ENCODE peak calls at places on chromosomes 7 and 10, in six cellular contexts. One of them, this sample, is unnamed.

GRCh38 chr7:21941570-21942224 is 4.0 kb downstream of the CDCA7L start:
- DNase-seq in neuronal stem cell: no peak
- DNase-seq in IMR-90: peak; percentile 43
- DNase-seq in mesenchymal stem cell: peak; percentile 51
- DNase-seq in H1: no peak
- DNase-seq in trophoblast cell: peak; percentile 88
- DNase-seq in this sample: no peak

GRCh38 chr7:2523941-2524807 is 4.6 kb downstream of the LFNG start:
- DNase-seq in neuronal stem cell: peak; percentile 91
- DNase-seq in IMR-90: peak; percentile 41
- DNase-seq in mesenchymal stem cell: peak; percentile 65
- DNase-seq in H1: peak; percentile 78
- DNase-seq in trophoblast cell: peak; percentile 78
- DNase-seq in this sample: peak; percentile 79

GRCh38 chr10:129963831-129964501 is at the start of gene EBF3:
- DNase-seq in neuronal stem cell: peak; percentile 91
- DNase-seq in IMR-90: peak; percentile 50
- DNase-seq in mesenchymal stem cell: peak; percentile 78
- DNase-seq in H1: peak; percentile 91
- DNase-seq in trophoblast cell: peak; percentile 58
- DNase-seq in this sample: peak; percentile 86

GRCh38 chr10:128211953-128212727 is 85.9 kb upstream of the MKI67 start:
- DNase-seq in neuronal stem cell: peak; percentile 86
- DNase-seq in IMR-90: peak; percentile 41
- DNase-seq in mesenchymal stem cell: peak; percentile 67
- DNase-seq in H1: peak; percentile 95
- DNase-seq in trophoblast cell: peak; percentile 91
- DNase-seq in this sample: peak; percentile 94

GRCh38 chr10:74900297-74900696 is 73.9 kb downstream of the KAT6B start:
- DNase-seq in neuronal stem cell: no peak
- DNase-seq in IMR-90: no peak
- DNase-seq in mesenchymal stem cell: no peak
- DNase-seq in H1: no peak
- DNase-seq in trophoblast cell: no peak
- DNase-seq in this sample: no peak

GRCh38 chr10:116353817-116354216 is 29.6 kb downstream of the CCDC172 start:
- DNase-seq in neuronal stem cell: no peak
- DNase-seq in IMR-90: no peak
- DNase-seq in mesenchymal stem cell: no peak
- DNase-seq in H1: no peak
- DNase-seq in trophoblast cell: no peak
- DNase-seq in this sample: no peak

GRCh38 chr10:129193148-129193547 is 273.9 kb upstream of the MGMT start:
- DNase-seq in neuronal stem cell: no peak
- DNase-seq in IMR-90: no peak
- DNase-seq in mesenchymal stem cell: no peak
- DNase-seq in H1: no peak
- DNase-seq in trophoblast cell: peak; percentile 3
- DNase-seq in this sample: no peak

GRCh38 chr10:132991706-132992432 is 49.5 kb upstream of the CFAP46 start:
- DNase-seq in neuronal stem cell: no peak
- DNase-seq in IMR-90: no peak
- DNase-seq in mesenchymal stem cell: no peak
- DNase-seq in H1: no peak
- DNase-seq in trophoblast cell: no peak
- DNase-seq in this sample: no peak

GRCh38 chr10:47257396-47258120 is 42.4 kb upstream of the GDF10 start:
- DNase-seq in neuronal stem cell: no peak
- DNase-seq in IMR-90: peak; percentile 65
- DNase-seq in mesenchymal stem cell: peak; percentile 0
- DNase-seq in H1: peak; percentile 8
- DNase-seq in trophoblast cell: no peak
- DNase-seq in this sample: no peak

GRCh38 chr7:8131694-8132605 is 130.0 kb downstream of the ICA1 start:
- DNase-seq in neuronal stem cell: no peak
- DNase-seq in IMR-90: no peak
- DNase-seq in mesenchymal stem cell: no peak
- DNase-seq in H1: no peak
- DNase-seq in trophoblast cell: no peak
- DNase-seq in this sample: no peak

GRCh38 chr10:88064608-88065383 is 201.4 kb downstream of the PTEN start:
- DNase-seq in neuronal stem cell: no peak
- DNase-seq in IMR-90: peak; percentile 62
- DNase-seq in mesenchymal stem cell: peak; percentile 72
- DNase-seq in H1: no peak
- DNase-seq in trophoblast cell: peak; percentile 8
- DNase-seq in this sample: no peak

GRCh38 chr10:97763411-97763810 is 8.4 kb downstream of the SFRP5 start:
- DNase-seq in neuronal stem cell: no peak
- DNase-seq in IMR-90: no peak
- DNase-seq in mesenchymal stem cell: no peak
- DNase-seq in H1: no peak
- DNase-seq in trophoblast cell: no peak
- DNase-seq in this sample: no peak

GRCh38 chr10:123640016-123640535 is 26.1 kb upstream of the GPR26 start:
- DNase-seq in neuronal stem cell: no peak
- DNase-seq in IMR-90: no peak
- DNase-seq in mesenchymal stem cell: no peak
- DNase-seq in H1: no peak
- DNase-seq in trophoblast cell: peak; percentile 24
- DNase-seq in this sample: peak; percentile 74

GRCh38 chr10:34194259-34194658 is 620.8 kb downstream of the PARD3 start:
- DNase-seq in neuronal stem cell: no peak
- DNase-seq in IMR-90: peak; percentile 88
- DNase-seq in mesenchymal stem cell: peak; percentile 90
- DNase-seq in H1: no peak
- DNase-seq in trophoblast cell: no peak
- DNase-seq in this sample: no peak

GRCh38 chr10:111113961-111114830 is 37.4 kb downstream of the ADRA2A start:
- DNase-seq in neuronal stem cell: no peak
- DNase-seq in IMR-90: no peak
- DNase-seq in mesenchymal stem cell: no peak
- DNase-seq in H1: no peak
- DNase-seq in trophoblast cell: no peak
- DNase-seq in this sample: peak; percentile 20

GRCh38 chr10:62332406-62332805 is 41.8 kb upstream of the ZNF365 start:
- DNase-seq in neuronal stem cell: no peak
- DNase-seq in IMR-90: no peak
- DNase-seq in mesenchymal stem cell: no peak
- DNase-seq in H1: no peak
- DNase-seq in trophoblast cell: no peak
- DNase-seq in this sample: no peak

GRCh38 chr7:37920619-37921339 is at the start of gene EPDR1:
- DNase-seq in neuronal stem cell: peak; percentile 41
- DNase-seq in IMR-90: no peak
- DNase-seq in mesenchymal stem cell: peak; percentile 34
- DNase-seq in H1: peak; percentile 78
- DNase-seq in trophoblast cell: peak; percentile 31
- DNase-seq in this sample: peak; percentile 75

GRCh38 chr10:118856106-118856505 is 101.3 kb upstream of the CACUL1 start:
- DNase-seq in neuronal stem cell: no peak
- DNase-seq in IMR-90: no peak
- DNase-seq in mesenchymal stem cell: no peak
- DNase-seq in H1: no peak
- DNase-seq in trophoblast cell: no peak
- DNase-seq in this sample: no peak

GRCh38 chr10:100364735-100365391 is 17.8 kb downstream of the SCD start:
- DNase-seq in neuronal stem cell: no peak
- DNase-seq in IMR-90: peak; percentile 60
- DNase-seq in mesenchymal stem cell: peak; percentile 89
- DNase-seq in H1: no peak
- DNase-seq in trophoblast cell: peak; percentile 77
- DNase-seq in this sample: peak; percentile 86

GRCh38 chr7:128132426-128133069 is 101.3 kb upstream of the LRRC4 start:
- DNase-seq in neuronal stem cell: no peak
- DNase-seq in IMR-90: no peak
- DNase-seq in mesenchymal stem cell: no peak
- DNase-seq in H1: no peak
- DNase-seq in trophoblast cell: no peak
- DNase-seq in this sample: no peak
- H4K91ac ChIP-seq in neuronal stem cell: no peak overlapping the region
- H4K91ac ChIP-seq in IMR-90: no peak overlapping the region
- H4K91ac ChIP-seq in mesenchymal stem cell: no peak overlapping the region
- H4K91ac ChIP-seq in H1: no peak overlapping the region
- H4K91ac ChIP-seq in trophoblast cell: no peak overlapping the region
- H4K91ac ChIP-seq in this sample: no peak overlapping the region

GRCh38 chr10:21437770-21438382 is 87.6 kb downstream of the SKIDA1 start:
- DNase-seq in neuronal stem cell: no peak
- DNase-seq in IMR-90: no peak
- DNase-seq in mesenchymal stem cell: no peak
- DNase-seq in H1: no peak
- DNase-seq in trophoblast cell: peak; percentile 18
- DNase-seq in this sample: no peak
- H4K91ac ChIP-seq in neuronal stem cell: no peak overlapping the region
- H4K91ac ChIP-seq in IMR-90: no peak overlapping the region
- H4K91ac ChIP-seq in mesenchymal stem cell: no peak overlapping the region
- H4K91ac ChIP-seq in H1: no peak overlapping the region
- H4K91ac ChIP-seq in trophoblast cell: peak overlapping the region; percentile 73
- H4K91ac ChIP-seq in this sample: no peak overlapping the region

DNA sequence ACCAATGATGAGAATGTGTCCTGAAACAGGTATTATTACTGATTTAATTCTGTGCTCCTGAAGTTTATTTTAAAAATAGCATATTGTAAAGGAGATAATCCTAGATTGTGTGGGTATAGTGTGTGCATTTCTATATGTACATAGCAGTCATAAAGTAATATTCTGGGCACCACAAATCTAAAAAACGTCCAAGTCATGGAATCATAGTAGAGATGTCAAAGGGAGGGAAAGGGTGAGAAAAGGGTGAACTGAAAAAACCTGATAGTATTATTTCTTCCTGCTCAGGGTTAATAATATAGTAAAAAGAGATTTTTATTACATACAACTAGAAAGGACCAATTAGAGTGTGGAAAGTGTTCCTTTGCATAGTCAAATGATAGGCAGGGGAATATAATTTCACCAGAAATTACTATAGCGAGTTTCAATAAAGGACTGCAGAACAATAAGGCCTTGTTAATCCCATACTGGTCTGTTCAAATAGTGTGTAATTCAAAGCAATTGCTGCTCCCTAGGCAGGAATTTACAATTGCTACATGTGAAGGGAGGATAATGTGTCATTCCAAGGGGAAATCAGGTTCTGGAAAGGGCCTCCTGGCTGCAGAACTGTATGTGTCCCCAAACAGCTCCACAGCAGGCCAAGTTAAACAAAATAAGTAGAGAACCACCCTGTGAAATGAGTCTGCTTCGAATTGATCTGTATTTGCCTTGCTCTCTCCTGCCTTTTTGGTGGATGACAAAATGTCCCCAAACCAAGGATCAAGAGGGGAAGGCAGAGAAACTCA is 42.5 kb upstream of the KMT2E start:
- DNase-seq in neuronal stem cell: no peak
- DNase-seq in IMR-90: peak; percentile 60
- DNase-seq in mesenchymal stem cell: no peak
- DNase-seq in H1: no peak
- DNase-seq in trophoblast cell: peak; percentile 36
- DNase-seq in this sample: no peak
- H4K91ac ChIP-seq in neuronal stem cell: no peak overlapping the region
- H4K91ac ChIP-seq in IMR-90: peak overlapping the region; percentile 88
- H4K91ac ChIP-seq in mesenchymal stem cell: no peak overlapping the region
- H4K91ac ChIP-seq in H1: no peak overlapping the region
- H4K91ac ChIP-seq in trophoblast cell: no peak overlapping the region
- H4K91ac ChIP-seq in this sample: no peak overlapping the region

DNA sequence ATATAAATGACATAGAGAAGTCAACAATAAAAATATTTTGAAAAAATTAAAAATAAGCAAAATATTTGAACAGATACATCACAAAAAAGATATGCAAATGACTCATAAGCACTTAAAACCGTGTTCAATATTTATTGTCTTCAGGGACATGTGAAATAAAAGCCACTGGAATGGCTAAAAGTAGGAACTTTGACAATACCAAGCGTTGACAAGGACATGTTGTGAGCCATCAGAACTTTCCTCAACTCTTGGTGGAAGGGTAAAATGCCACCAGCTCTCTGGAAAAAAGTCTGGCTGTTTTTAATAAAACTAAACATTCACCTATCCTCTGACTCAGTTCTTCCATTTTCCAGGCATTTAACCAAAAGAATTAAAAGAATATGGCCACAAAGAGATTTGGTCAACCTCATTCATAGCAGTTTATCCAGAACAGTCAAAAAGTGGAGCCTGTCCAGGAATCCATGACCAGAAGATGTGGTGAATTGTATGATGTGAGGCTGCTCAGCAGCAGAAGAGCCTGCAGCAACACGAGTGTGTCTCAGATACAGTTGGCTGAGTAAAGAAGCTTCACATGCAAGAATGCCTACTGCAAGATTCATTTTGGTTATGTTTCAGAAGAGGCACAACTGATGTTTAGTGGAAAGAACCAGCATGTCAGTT is 7.1 kb upstream of the KLF6 start:
- DNase-seq in neuronal stem cell: no peak
- DNase-seq in IMR-90: peak; percentile 20
- DNase-seq in mesenchymal stem cell: peak; percentile 33
- DNase-seq in H1: no peak
- DNase-seq in trophoblast cell: no peak
- DNase-seq in this sample: no peak
- H4K91ac ChIP-seq in neuronal stem cell: no peak overlapping the region
- H4K91ac ChIP-seq in IMR-90: no peak overlapping the region
- H4K91ac ChIP-seq in mesenchymal stem cell: no peak overlapping the region
- H4K91ac ChIP-seq in H1: no peak overlapping the region
- H4K91ac ChIP-seq in trophoblast cell: no peak overlapping the region
- H4K91ac ChIP-seq in this sample: no peak overlapping the region

GRCh38 chr7:83835424-83835823 is 186.5 kb upstream of the SEMA3E start:
- DNase-seq in neuronal stem cell: no peak
- DNase-seq in IMR-90: no peak
- DNase-seq in mesenchymal stem cell: no peak
- DNase-seq in H1: no peak
- DNase-seq in trophoblast cell: no peak
- DNase-seq in this sample: no peak
- H4K91ac ChIP-seq in neuronal stem cell: no peak overlapping the region
- H4K91ac ChIP-seq in IMR-90: no peak overlapping the region
- H4K91ac ChIP-seq in mesenchymal stem cell: no peak overlapping the region
- H4K91ac ChIP-seq in H1: no peak overlapping the region
- H4K91ac ChIP-seq in trophoblast cell: no peak overlapping the region
- H4K91ac ChIP-seq in this sample: no peak overlapping the region

This sample was measured in H9.